ENCODE peak calls at places on chromosomes 1 and 21, in seven cellular contexts. One of them, this sample, is unnamed.

GRCh38 chr1:61534847-61535246 is 190.1 kb downstream of the TM2D1 start:
- DNase-seq in IMR-90: no peak
- DNase-seq in esophagus squamous epithelium: no peak
- DNase-seq in tibial nerve: no peak
- DNase-seq in Peyer's patch: no peak
- DNase-seq in A549: no peak
- DNase-seq in suprapubic skin: no peak
- DNase-seq in this sample: no peak

GRCh38 chr1:39105061-39105840 is 79.1 kb downstream of the NDUFS5 start:
- DNase-seq in Peyer's patch: peak
- DNase-seq in tibial nerve: peak
- DNase-seq in IMR-90: peak
- DNase-seq in esophagus squamous epithelium: no peak
- DNase-seq in suprapubic skin: peak
- DNase-seq in A549: no peak
- DNase-seq in this sample: peak

GRCh38 chr1:106049595-106049994 is 1006.9 kb upstream of the PRMT6 start:
- DNase-seq in IMR-90: no peak
- DNase-seq in Peyer's patch: no peak
- DNase-seq in A549: no peak
- DNase-seq in tibial nerve: no peak
- DNase-seq in esophagus squamous epithelium: no peak
- DNase-seq in suprapubic skin: no peak
- DNase-seq in this sample: no peak

GRCh38 chr1:198842686-198843085 is 203.8 kb downstream of the PTPRC start:
- DNase-seq in A549: no peak
- DNase-seq in IMR-90: no peak
- DNase-seq in esophagus squamous epithelium: no peak
- DNase-seq in tibial nerve: no peak
- DNase-seq in Peyer's patch: no peak
- DNase-seq in suprapubic skin: no peak
- DNase-seq in this sample: no peak

GRCh38 chr1:121519042-121519755 is 334.4 kb downstream of the SRGAP2C start:
- DNase-seq in Peyer's patch: peak
- DNase-seq in esophagus squamous epithelium: no peak
- DNase-seq in IMR-90: no peak
- DNase-seq in A549: peak
- DNase-seq in suprapubic skin: peak
- DNase-seq in tibial nerve: no peak
- DNase-seq in this sample: no peak

GRCh38 chr1:214146523-214146922 is 134.4 kb upstream of the SMYD2 start:
- DNase-seq in A549: no peak
- DNase-seq in esophagus squamous epithelium: no peak
- DNase-seq in Peyer's patch: no peak
- DNase-seq in tibial nerve: no peak
- DNase-seq in suprapubic skin: no peak
- DNase-seq in IMR-90: no peak
- DNase-seq in this sample: no peak

GRCh38 chr1:186925881-186926676 is 97.3 kb downstream of the PLA2G4A start:
- DNase-seq in esophagus squamous epithelium: no peak
- DNase-seq in Peyer's patch: no peak
- DNase-seq in A549: no peak
- DNase-seq in tibial nerve: no peak
- DNase-seq in suprapubic skin: no peak
- DNase-seq in IMR-90: peak
- DNase-seq in this sample: no peak

GRCh38 chr1:43565600-43566360 is 35.1 kb downstream of the PTPRF start:
- DNase-seq in esophagus squamous epithelium: no peak
- DNase-seq in Peyer's patch: peak
- DNase-seq in IMR-90: peak
- DNase-seq in suprapubic skin: no peak
- DNase-seq in A549: no peak
- DNase-seq in tibial nerve: peak
- DNase-seq in this sample: peak

GRCh38 chr1:44389437-44389836 is 15.6 kb upstream of the RNF220 start:
- DNase-seq in A549: no peak
- DNase-seq in tibial nerve: no peak
- DNase-seq in IMR-90: no peak
- DNase-seq in Peyer's patch: no peak
- DNase-seq in suprapubic skin: no peak
- DNase-seq in esophagus squamous epithelium: no peak
- DNase-seq in this sample: no peak

GRCh38 chr1:200245492-200245891 is 164.3 kb downstream of the ZNF281 start:
- DNase-seq in Peyer's patch: no peak
- DNase-seq in tibial nerve: no peak
- DNase-seq in esophagus squamous epithelium: no peak
- DNase-seq in A549: no peak
- DNase-seq in suprapubic skin: no peak
- DNase-seq in IMR-90: peak
- DNase-seq in this sample: no peak

GRCh38 chr1:228008391-228009115 is 1.8 kb downstream of the WNT3A start:
- DNase-seq in suprapubic skin: peak
- DNase-seq in IMR-90: no peak
- DNase-seq in Peyer's patch: peak
- DNase-seq in A549: no peak
- DNase-seq in esophagus squamous epithelium: no peak
- DNase-seq in tibial nerve: no peak
- DNase-seq in this sample: no peak

GRCh38 chr1:79422726-79423125 is 416.2 kb upstream of the ADGRL4 start:
- DNase-seq in Peyer's patch: no peak
- DNase-seq in esophagus squamous epithelium: no peak
- DNase-seq in A549: no peak
- DNase-seq in IMR-90: no peak
- DNase-seq in tibial nerve: no peak
- DNase-seq in suprapubic skin: no peak
- DNase-seq in this sample: no peak

DNA sequence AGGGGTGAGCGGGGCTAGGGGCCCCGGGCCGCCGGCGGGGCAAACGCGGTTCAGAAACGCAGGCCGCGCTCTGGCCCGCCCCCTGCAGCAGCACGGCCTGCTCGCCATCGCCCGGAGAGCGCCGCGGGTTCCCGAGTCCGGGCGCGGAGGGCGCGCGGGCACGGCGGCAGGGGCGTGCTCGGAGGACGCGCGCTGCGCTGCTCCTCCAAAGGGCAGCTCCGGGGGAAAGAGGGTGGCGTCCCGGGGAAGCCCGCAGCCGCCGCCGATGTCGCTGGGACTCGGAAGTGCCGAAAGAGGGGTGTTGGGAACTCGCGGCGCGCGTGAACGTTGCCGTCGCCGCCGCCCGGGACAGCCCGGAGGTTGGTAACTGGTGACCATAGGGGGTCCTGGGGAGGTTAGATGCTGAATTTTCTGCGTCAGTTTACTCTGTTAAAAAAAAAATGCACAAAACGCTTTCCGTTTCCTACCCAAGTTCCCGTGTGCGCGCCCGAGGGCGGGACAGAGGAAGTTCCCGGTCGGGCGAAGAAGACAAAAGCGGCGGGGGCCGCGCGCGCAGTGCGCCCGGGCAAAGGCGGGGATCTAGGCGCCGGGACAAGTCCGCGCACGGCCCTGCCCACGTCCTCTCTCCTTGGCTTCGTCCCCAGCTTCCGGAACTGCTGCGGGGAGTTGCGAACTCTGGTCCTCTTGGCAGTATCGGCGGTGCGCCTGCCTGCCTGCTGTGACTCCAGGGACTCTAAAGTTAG is at the start of gene HHAT:
- DNase-seq in IMR-90: peak
- DNase-seq in tibial nerve: peak
- DNase-seq in Peyer's patch: peak
- DNase-seq in suprapubic skin: peak
- DNase-seq in esophagus squamous epithelium: no peak
- DNase-seq in A549: peak
- DNase-seq in this sample: peak
- TF ChIP-seq POLR2A in IMR-90: peak
- TF ChIP-seq POLR2A in tibial nerve: no peak
- TF ChIP-seq POLR2A in Peyer's patch: no peak
- TF ChIP-seq POLR2A in suprapubic skin: no peak
- TF ChIP-seq POLR2A in esophagus squamous epithelium: no peak
- TF ChIP-seq POLR2A in A549: peak
- TF ChIP-seq POLR2A in this sample: peak

GRCh38 chr1:109247401-109248365 is 1.7 kb upstream of the CELSR2 start:
- DNase-seq in esophagus squamous epithelium: no peak
- DNase-seq in suprapubic skin: peak
- DNase-seq in tibial nerve: no peak
- DNase-seq in IMR-90: no peak
- DNase-seq in A549: no peak
- DNase-seq in Peyer's patch: peak
- DNase-seq in this sample: no peak

GRCh38 chr1:109250454-109251276 is 1.3 kb downstream of the CELSR2 start:
- DNase-seq in Peyer's patch: no peak
- DNase-seq in IMR-90: no peak
- DNase-seq in esophagus squamous epithelium: no peak
- DNase-seq in A549: no peak
- DNase-seq in suprapubic skin: peak
- DNase-seq in tibial nerve: no peak
- DNase-seq in this sample: peak

GRCh38 chr1:109249654-109250401 is 489 bp downstream of the CELSR2 start:
- DNase-seq in suprapubic skin: peak
- DNase-seq in Peyer's patch: no peak
- DNase-seq in A549: no peak
- DNase-seq in tibial nerve: no peak
- DNase-seq in IMR-90: no peak
- DNase-seq in esophagus squamous epithelium: no peak
- DNase-seq in this sample: peak

GRCh38 chr1:109248444-109248796 is 919 bp upstream of the CELSR2 start:
- DNase-seq in suprapubic skin: peak
- DNase-seq in Peyer's patch: peak
- DNase-seq in IMR-90: no peak
- DNase-seq in A549: no peak
- DNase-seq in esophagus squamous epithelium: no peak
- DNase-seq in tibial nerve: no peak
- DNase-seq in this sample: peak

DNA sequence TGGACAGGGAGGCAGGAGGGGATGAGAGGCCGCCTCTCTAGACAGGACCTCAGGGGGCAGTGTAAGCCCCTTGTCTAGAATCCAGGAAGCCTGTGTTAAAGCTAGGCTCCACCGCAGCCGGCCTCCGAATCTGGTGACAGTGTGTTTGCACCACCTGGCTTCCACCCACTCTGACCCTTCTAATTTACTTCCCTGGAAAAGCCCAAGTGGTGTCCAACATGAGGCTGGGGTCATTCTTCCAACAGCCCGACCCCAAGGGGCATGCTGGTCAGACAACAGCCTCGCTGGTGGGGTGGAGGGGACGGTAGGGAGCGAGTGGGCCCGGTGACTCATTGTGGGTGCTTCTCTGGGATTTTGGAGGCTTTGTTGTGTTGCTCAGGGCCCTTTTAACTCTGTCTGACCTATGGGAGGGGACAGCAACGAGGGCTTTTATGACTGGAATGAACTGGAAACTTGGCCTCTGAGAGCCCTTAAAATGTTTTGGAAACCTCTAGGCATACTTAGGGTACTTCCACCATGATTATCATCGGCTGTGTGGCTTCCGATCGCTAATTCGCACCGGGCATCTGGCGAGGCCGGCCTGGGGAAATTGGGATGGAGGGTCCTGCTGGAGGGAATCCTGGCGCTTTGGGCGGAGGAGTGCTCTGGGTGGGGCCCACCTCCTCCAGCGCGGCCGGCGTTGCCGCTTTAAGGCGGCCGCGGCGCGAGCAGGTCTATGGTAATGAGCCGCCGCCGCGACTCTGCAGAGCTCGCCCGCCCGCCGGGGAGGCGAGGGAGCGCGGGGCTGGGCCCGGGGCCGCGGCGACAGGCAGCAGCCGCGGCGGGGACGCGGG is at the start of gene CELSR2:
- DNase-seq in IMR-90: peak
- DNase-seq in tibial nerve: no peak
- DNase-seq in esophagus squamous epithelium: no peak
- DNase-seq in suprapubic skin: peak
- DNase-seq in A549: peak
- DNase-seq in Peyer's patch: peak
- DNase-seq in this sample: peak
- TF ChIP-seq POLR2A in IMR-90: no peak
- TF ChIP-seq POLR2A in tibial nerve: no peak
- TF ChIP-seq POLR2A in esophagus squamous epithelium: no peak
- TF ChIP-seq POLR2A in suprapubic skin: no peak
- TF ChIP-seq POLR2A in A549: peak
- TF ChIP-seq POLR2A in Peyer's patch: no peak
- TF ChIP-seq POLR2A in this sample: no peak

GRCh38 chr21:31416465-31416864 is 72.4 kb upstream of the TIAM1 start:
- DNase-seq in A549: no peak
- DNase-seq in tibial nerve: no peak
- DNase-seq in IMR-90: no peak
- DNase-seq in esophagus squamous epithelium: no peak
- DNase-seq in suprapubic skin: no peak
- DNase-seq in Peyer's patch: no peak
- DNase-seq in this sample: no peak

GRCh38 chr21:31420354-31420753 is 76.3 kb upstream of the TIAM1 start:
- DNase-seq in A549: no peak
- DNase-seq in Peyer's patch: no peak
- DNase-seq in IMR-90: no peak
- DNase-seq in esophagus squamous epithelium: no peak
- DNase-seq in tibial nerve: no peak
- DNase-seq in suprapubic skin: no peak
- DNase-seq in this sample: no peak

GRCh38 chr21:31418355-31419001 is 74.4 kb upstream of the TIAM1 start:
- DNase-seq in IMR-90: no peak
- DNase-seq in suprapubic skin: no peak
- DNase-seq in tibial nerve: no peak
- DNase-seq in A549: no peak
- DNase-seq in Peyer's patch: no peak
- DNase-seq in esophagus squamous epithelium: no peak
- DNase-seq in this sample: no peak

GRCh38 chr21:31425158-31425557 is 81.1 kb upstream of the TIAM1 start:
- DNase-seq in Peyer's patch: no peak
- DNase-seq in suprapubic skin: no peak
- DNase-seq in A549: no peak
- DNase-seq in esophagus squamous epithelium: no peak
- DNase-seq in tibial nerve: no peak
- DNase-seq in IMR-90: no peak
- DNase-seq in this sample: no peak

DNA sequence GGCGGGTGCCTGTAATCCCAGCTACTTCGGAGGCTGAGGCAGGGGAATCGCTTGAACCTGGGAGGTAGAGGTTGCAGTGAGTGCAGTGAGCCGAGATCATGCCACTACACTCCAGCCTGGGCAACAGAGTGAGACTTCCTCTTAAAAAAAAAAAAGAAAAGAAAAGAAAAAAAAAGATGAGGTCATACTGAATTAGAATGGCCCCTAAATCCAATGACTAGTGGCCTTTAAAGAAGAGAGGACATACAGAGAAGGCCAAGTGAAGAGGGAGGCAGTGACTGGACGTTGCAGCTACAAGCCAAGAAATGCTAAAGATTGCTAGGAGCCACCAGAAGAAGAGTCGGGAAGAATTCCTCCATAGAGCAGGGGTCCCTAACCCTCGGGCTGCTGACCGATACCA is 76.9 kb upstream of the TIAM1 start:
- DNase-seq in suprapubic skin: no peak
- DNase-seq in IMR-90: no peak
- DNase-seq in A549: no peak
- DNase-seq in tibial nerve: no peak
- DNase-seq in esophagus squamous epithelium: no peak
- DNase-seq in Peyer's patch: no peak
- DNase-seq in this sample: no peak
- TF ChIP-seq POLR2A in suprapubic skin: no peak
- TF ChIP-seq POLR2A in IMR-90: no peak
- TF ChIP-seq POLR2A in A549: no peak
- TF ChIP-seq POLR2A in tibial nerve: no peak
- TF ChIP-seq POLR2A in esophagus squamous epithelium: no peak
- TF ChIP-seq POLR2A in Peyer's patch: no peak
- TF ChIP-seq POLR2A in this sample: no peak

GRCh38 chr1:159012495-159012894 is 2.8 kb downstream of the IFI16 start:
- DNase-seq in A549: no peak
- DNase-seq in IMR-90: peak
- DNase-seq in tibial nerve: no peak
- DNase-seq in suprapubic skin: no peak
- DNase-seq in Peyer's patch: no peak
- DNase-seq in esophagus squamous epithelium: no peak
- DNase-seq in this sample: no peak
- TF ChIP-seq POLR2A in A549: no peak
- TF ChIP-seq POLR2A in IMR-90: no peak
- TF ChIP-seq POLR2A in tibial nerve: no peak
- TF ChIP-seq POLR2A in suprapubic skin: no peak
- TF ChIP-seq POLR2A in Peyer's patch: peak
- TF ChIP-seq POLR2A in esophagus squamous epithelium: no peak
- TF ChIP-seq POLR2A in this sample: peak

This sample was measured in GM12892.